ENCODE peak calls at places on chromosomes 5 and 9, in four cellular contexts. One of them, this sample, is unnamed.

GRCh38 chr9:137172907-137173794 is 1.3 kb upstream of the TMEM210 start:
- DNase-seq in AG09319: no peak
- DNase-seq in GM19239: no peak
- DNase-seq in retina: no peak
- DNase-seq in this sample: no peak

GRCh38 chr5:136810198-136810823 is 445.0 kb upstream of the TRPC7 start:
- DNase-seq in retina: no peak
- DNase-seq in GM19239: no peak
- DNase-seq in AG09319: peak
- DNase-seq in this sample: no peak

GRCh38 chr5:60700347-60700815 is 415 bp upstream of the DEPDC1B start:
- DNase-seq in AG09319: no peak
- DNase-seq in retina: no peak
- DNase-seq in GM19239: no peak
- DNase-seq in this sample: peak

GRCh38 chr5:147057051-147057450 is 177.8 kb upstream of the STK32A start:
- DNase-seq in GM19239: no peak
- DNase-seq in retina: no peak
- DNase-seq in AG09319: no peak
- DNase-seq in this sample: no peak

GRCh38 chr5:88394531-88395185 is 126.0 kb upstream of the TMEM161B start:
- DNase-seq in AG09319: no peak
- DNase-seq in GM19239: no peak
- DNase-seq in retina: no peak
- DNase-seq in this sample: no peak

GRCh38 chr5:58854396-58854795 is 271.5 kb downstream of the RAB3C start:
- DNase-seq in AG09319: no peak
- DNase-seq in retina: no peak
- DNase-seq in GM19239: no peak
- DNase-seq in this sample: no peak

GRCh38 chr5:53339962-53340540 is 140.4 kb upstream of the FST start:
- DNase-seq in AG09319: no peak
- DNase-seq in retina: no peak
- DNase-seq in GM19239: no peak
- DNase-seq in this sample: no peak

GRCh38 chr5:127615916-127616315 is 33.0 kb upstream of the CTXN3 start:
- DNase-seq in retina: no peak
- DNase-seq in GM19239: no peak
- DNase-seq in AG09319: no peak
- DNase-seq in this sample: no peak

GRCh38 chr9:92723299-92723625 is 41.4 kb downstream of the BICD2 start:
- DNase-seq in retina: no peak
- DNase-seq in AG09319: peak
- DNase-seq in GM19239: no peak
- DNase-seq in this sample: no peak

GRCh38 chr5:146825033-146825432 is 53.5 kb downstream of the PPP2R2B start:
- DNase-seq in retina: peak
- DNase-seq in AG09319: no peak
- DNase-seq in GM19239: no peak
- DNase-seq in this sample: peak

GRCh38 chr5:68251386-68251785 is 35.8 kb downstream of the PIK3R1 start:
- DNase-seq in GM19239: no peak
- DNase-seq in AG09319: no peak
- DNase-seq in retina: no peak
- DNase-seq in this sample: no peak

GRCh38 chr9:137723396-137724113 is 104.8 kb downstream of the EHMT1 start:
- DNase-seq in GM19239: no peak
- DNase-seq in AG09319: no peak
- DNase-seq in retina: no peak
- DNase-seq in this sample: no peak

GRCh38 chr9:110744753-110745522 is 76.3 kb downstream of the MUSK start:
- DNase-seq in AG09319: peak
- DNase-seq in retina: no peak
- DNase-seq in GM19239: no peak
- DNase-seq in this sample: no peak

GRCh38 chr5:36079200-36079761 is 12.6 kb upstream of the UGT3A2 start:
- DNase-seq in GM19239: peak
- DNase-seq in retina: peak
- DNase-seq in AG09319: peak
- DNase-seq in this sample: peak

GRCh38 chr5:93578179-93578812 is 2.7 kb downstream of the NR2F1-AS1 start:
- DNase-seq in retina: peak
- DNase-seq in GM19239: no peak
- DNase-seq in AG09319: no peak
- DNase-seq in this sample: no peak

GRCh38 chr5:172150514-172151425 is 37.3 kb downstream of the STK10 start:
- DNase-seq in retina: no peak
- DNase-seq in GM19239: peak
- DNase-seq in AG09319: no peak
- DNase-seq in this sample: no peak

GRCh38 chr5:73828465-73828864 is 202.5 kb downstream of the ARHGEF28 start:
- DNase-seq in retina: no peak
- DNase-seq in GM19239: no peak
- DNase-seq in AG09319: no peak
- DNase-seq in this sample: no peak

GRCh38 chr5:8057764-8058163 is 188.8 kb downstream of the MTRR start:
- DNase-seq in GM19239: no peak
- DNase-seq in retina: peak
- DNase-seq in AG09319: no peak
- DNase-seq in this sample: no peak

GRCh38 chr9:19998153-19998552 is 209.3 kb upstream of the SLC24A2 start:
- DNase-seq in AG09319: no peak
- DNase-seq in retina: no peak
- DNase-seq in GM19239: no peak
- DNase-seq in this sample: peak

GRCh38 chr5:54063817-54064216 is 246.6 kb downstream of the ARL15 start:
- DNase-seq in GM19239: no peak
- DNase-seq in AG09319: peak
- DNase-seq in retina: no peak
- DNase-seq in this sample: no peak

GRCh38 chr9:91207889-91208651 is 153.6 kb downstream of the AUH start:
- DNase-seq in retina: no peak
- DNase-seq in GM19239: no peak
- DNase-seq in AG09319: no peak
- DNase-seq in this sample: peak

GRCh38 chr5:104635216-104635615 is 1072.6 kb upstream of the NUDT12 start:
- DNase-seq in AG09319: no peak
- DNase-seq in retina: no peak
- DNase-seq in GM19239: no peak
- DNase-seq in this sample: no peak

GRCh38 chr5:90803891-90804290 is 245.3 kb downstream of the ADGRV1 start:
- DNase-seq in GM19239: no peak
- DNase-seq in AG09319: no peak
- DNase-seq in retina: no peak
- DNase-seq in this sample: no peak

GRCh38 chr5:1754531-1755220 is 45.0 kb downstream of the MRPL36 start:
- DNase-seq in retina: no peak
- DNase-seq in AG09319: no peak
- DNase-seq in GM19239: no peak
- DNase-seq in this sample: no peak

GRCh38 chr9:130138791-130139190 is 33.4 kb upstream of the NCS1 start:
- DNase-seq in GM19239: no peak
- DNase-seq in retina: no peak
- DNase-seq in AG09319: peak
- DNase-seq in this sample: no peak

GRCh38 chr5:78654386-78654785 is 5.8 kb upstream of the LHFPL2 start:
- DNase-seq in GM19239: no peak
- DNase-seq in AG09319: no peak
- DNase-seq in retina: no peak
- DNase-seq in this sample: peak

This sample was measured in Karpas-422.